ENCODE peak calls at places on chromosomes 3 and 15, in ten cellular contexts. D is GM23248, R is PC-9, L is SK-N-SH, U is PC-3, F is MM.1S, I is Karpas-422, Q is GM23338, V is OCI-LY7, M is hepatocyte. Y is an unnamed sample. For H3K9me2, the result is how much of the 10 kb centered on the place peaks cover.

GRCh38 chr3:115648559-115648958 is 25.2 kb downstream of the GAP43 start:
- DNase-seq in M (no peak), U (no peak), R (no peak), Q (no peak), L (no peak), V (no peak), D (peak), F (no peak), I (no peak), Y (no peak)

GRCh38 chr3:152430223-152431002 is 161.7 kb downstream of the MBNL1 start:
- DNase-seq in U (no peak), D (peak), Q (no peak), L (no peak), M (no peak), R (no peak), I (no peak), F (no peak), V (no peak), Y (no peak)

GRCh38 chr3:111763968-111764367 is 95.1 kb upstream of the PHLDB2 start:
- DNase-seq in F (no peak), L (no peak), Q (no peak), V (no peak), I (no peak), D (peak), M (no peak), U (no peak), R (no peak), Y (no peak)

GRCh38 chr3:114216186-114216970 is 21.0 kb downstream of the ZNF80 start:
- DNase-seq in D (peak), V (no peak), F (no peak), Q (no peak), R (no peak), U (no peak), M (no peak), L (no peak), I (no peak), Y (no peak)

GRCh38 chr15:100229181-100230163 is 112.3 kb downstream of the ADAMTS17 start:
- DNase-seq in L (no peak), D (no peak), F (no peak), M (no peak), Q (no peak), R (no peak), U (no peak), V (no peak), I (no peak), Y (no peak)

GRCh38 chr3:2774485-2774884 is 335.7 kb downstream of the IL5RA start:
- DNase-seq in F (no peak), I (no peak), M (no peak), R (no peak), V (no peak), U (no peak), L (no peak), Q (no peak), D (no peak), Y (no peak)

GRCh38 chr15:78168591-78168990 is 19.4 kb downstream of the IDH3A start:
- DNase-seq in F (no peak), V (peak), M (no peak), L (no peak), U (no peak), D (no peak), R (no peak), Q (no peak), I (no peak), Y (no peak)

GRCh38 chr3:14244521-14244920 is 65.9 kb downstream of the LSM3 start:
- DNase-seq in V (no peak), D (no peak), U (no peak), R (no peak), L (no peak), Q (no peak), I (no peak), F (no peak), M (no peak), Y (no peak)

GRCh38 chr3:159169828-159170227 is 368.0 kb downstream of the MFSD1 start:
- DNase-seq in F (peak), M (no peak), U (peak), L (no peak), Q (no peak), R (no peak), V (no peak), D (peak), I (no peak), Y (no peak)

GRCh38 chr3:192207661-192208060 is 519.7 kb downstream of the FGF12 start:
- DNase-seq in F (no peak), M (no peak), Q (no peak), V (no peak), I (no peak), D (no peak), R (no peak), U (no peak), L (no peak), Y (no peak)

GRCh38 chr3:44862221-44862637 is 517 bp downstream of the TMEM42 start:
- DNase-seq in F (peak), I (peak), V (peak), M (no peak), U (peak), L (no peak), D (no peak), Q (peak), R (no peak), Y (no peak)

GRCh38 chr3:107574650-107575049 is 51.9 kb downstream of the BBX start:
- DNase-seq in Q (peak), R (no peak), I (peak), U (peak), F (peak), L (peak), M (peak), V (peak), D (peak), Y (peak)

GRCh38 chr15:66080791-66081475 is 172.6 kb downstream of the MEGF11 start:
- DNase-seq in I (no peak), L (peak), Q (peak), D (peak), M (peak), R (peak), U (no peak), V (no peak), F (no peak), Y (no peak)

GRCh38 chr3:115785782-115786181 is 162.5 kb downstream of the GAP43 start:
- DNase-seq in M (no peak), D (peak), L (no peak), U (no peak), F (no peak), R (no peak), I (no peak), Q (no peak), V (no peak), Y (no peak)

GRCh38 chr3:136546718-136547117 is 205.5 kb downstream of the STAG1 start:
- DNase-seq in F (no peak), R (no peak), L (no peak), Q (peak), I (peak), D (no peak), V (peak), U (peak), M (no peak), Y (peak)

GRCh38 chr3:141851411-141851810 is 25.0 kb upstream of the ATP1B3 start:
- DNase-seq in Q (no peak), R (peak), L (no peak), M (no peak), D (peak), U (peak), V (no peak), F (no peak), I (no peak), Y (no peak)

GRCh38 chr3:160162440-160162839 is 62.8 kb upstream of the C3orf80 start:
- DNase-seq in L (peak), Q (peak), R (no peak), V (no peak), F (no peak), D (no peak), I (no peak), U (no peak), M (no peak), Y (no peak)

GRCh38 chr3:58071480-58071971 is 63.3 kb downstream of the FLNB start:
- DNase-seq in R (no peak), M (peak), L (no peak), U (peak), Q (no peak), I (no peak), D (no peak), F (no peak), V (no peak), Y (no peak)

GRCh38 chr3:79286882-79287281 is 480.9 kb downstream of the ROBO1 start:
- DNase-seq in F (no peak), V (no peak), L (no peak), I (no peak), U (peak), R (no peak), Q (no peak), M (no peak), D (no peak), Y (no peak)

GRCh38 chr3:23611737-23612295 is 193.9 kb upstream of the UBE2E1 start:
- DNase-seq in V (peak), F (no peak), R (no peak), I (peak), L (no peak), Q (peak), U (no peak), M (peak), D (peak), Y (no peak)

GRCh38 chr3:134052370-134052769 is 22.6 kb upstream of the SLCO2A1 start:
- DNase-seq in I (no peak), F (no peak), L (no peak), Q (no peak), D (no peak), M (no peak), U (no peak), V (no peak), R (no peak), Y (no peak)

GRCh38 chr15:99467861-99468460 is 97.8 kb upstream of the MEF2A start:
- DNase-seq in R (no peak), Q (no peak), D (peak), V (no peak), I (no peak), F (no peak), U (peak), M (no peak), L (no peak), Y (no peak)

GRCh38 chr3:65974505-65974904 is 64.2 kb downstream of the MAGI1 start:
- DNase-seq in L (no peak), M (no peak), D (no peak), V (no peak), Q (peak), F (no peak), I (no peak), R (no peak), U (no peak), Y (no peak)

GRCh38 chr15:39538936-39539335 is 41.9 kb upstream of the THBS1 start:
- DNase-seq in F (no peak), R (no peak), M (no peak), U (no peak), L (no peak), Q (no peak), V (no peak), I (no peak), D (no peak), Y (no peak)

GRCh38 chr3:13037458-13038117 is 35.6 kb downstream of the IQSEC1 start:
- DNase-seq in V (no peak), L (no peak), U (peak), D (peak), F (no peak), R (no peak), Q (no peak), I (no peak), M (no peak), Y (no peak)

GRCh38 chr3:87333393-87333892 is 57.1 kb upstream of the POU1F1 start:
- DNase-seq in D (peak), Q (no peak), L (no peak), V (no peak), F (no peak), I (no peak), M (peak), U (peak), R (peak), Y (peak)

GRCh38 chr3:98114264-98114663 is 16.3 kb upstream of the OR5H1 start:
- DNase-seq in I (no peak), M (no peak), U (no peak), Q (peak), F (no peak), D (no peak), R (no peak), L (no peak), V (no peak), Y (no peak)

GRCh38 chr3:106688463-106688862 is 688.8 kb upstream of the CCDC54 start:
- DNase-seq in F (no peak), Q (no peak), L (no peak), U (peak), M (peak), R (peak), V (no peak), I (no peak), D (peak), Y (no peak)

GRCh38 chr3:57877116-57877515 is 121.0 kb downstream of the SLMAP start:
- DNase-seq in M (no peak), I (no peak), U (no peak), Q (no peak), D (no peak), F (no peak), V (no peak), L (no peak), R (no peak), Y (no peak)

GRCh38 chr15:62850791-62851291 is 191.7 kb upstream of the TPM1 start:
- DNase-seq in D (peak), V (no peak), U (peak), Q (peak), M (no peak), I (no peak), L (no peak), F (no peak), R (peak), Y (no peak)

GRCh38 chr3:197021729-197022404 is 7.8 kb downstream of the MELTF start:
- DNase-seq in R (no peak), U (no peak), V (no peak), Q (no peak), D (no peak), L (peak), M (no peak), I (no peak), F (no peak), Y (no peak)

GRCh38 chr15:25431821-25432561 is 6.8 kb downstream of the UBE3A start:
- DNase-seq in F (no peak), Q (no peak), U (no peak), I (no peak), V (no peak), D (peak), R (no peak), L (no peak), M (no peak), Y (no peak)
- H3K4me2 ChIP-seq in F (no peak), Q (no peak), U (no peak), I (no peak), V (peak), D (no peak), R (no peak), L (no peak), M (no peak), Y (no peak)

DNA sequence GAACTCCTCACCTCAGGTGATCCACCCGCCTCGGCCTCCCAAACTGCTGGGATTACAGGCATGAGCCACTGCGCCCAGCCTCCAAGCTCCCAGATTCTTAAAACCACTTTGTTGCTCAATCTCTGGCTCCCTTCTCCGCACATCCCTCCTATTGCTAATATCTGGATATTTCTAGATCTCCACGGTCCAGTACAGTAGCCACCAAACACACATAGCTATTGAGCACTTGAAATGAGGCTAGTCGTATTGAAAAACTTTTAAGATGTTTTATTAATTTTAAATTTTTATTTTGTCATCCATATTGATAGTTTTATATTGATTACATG is 44.3 kb downstream of the SLC28A1 start:
- DNase-seq in D (no peak), V (no peak), F (no peak), I (no peak), L (no peak), R (no peak), M (no peak), U (no peak), Q (no peak), Y (no peak)
- H3K9me2 ChIP-seq in D (under half), V (under half), F (under half), I (under half), L (under half), R (under half), M (under half), U (under half), Q (under half), Y (under half)

GRCh38 chr3:839981-840380 is 252.8 kb upstream of the CNTN6 start:
- DNase-seq in L (no peak), R (no peak), D (no peak), M (no peak), I (no peak), Q (no peak), U (no peak), V (no peak), F (no peak), Y (no peak)
- H3K4me2 ChIP-seq in L (no peak), R (no peak), D (no peak), M (no peak), I (no peak), Q (no peak), U (no peak), V (no peak), F (no peak), Y (no peak)

GRCh38 chr3:194145702-194146101 is 9.8 kb downstream of the HES1 start:
- DNase-seq in I (no peak), U (no peak), F (no peak), M (no peak), R (no peak), V (no peak), Q (no peak), D (no peak), L (no peak), Y (no peak)
- H3K9me2 ChIP-seq in I (under half), U (under half), F (under half), M (under half), R (under half), V (under half), Q (under half), D (under half), L (under half), Y (under half)

DNA sequence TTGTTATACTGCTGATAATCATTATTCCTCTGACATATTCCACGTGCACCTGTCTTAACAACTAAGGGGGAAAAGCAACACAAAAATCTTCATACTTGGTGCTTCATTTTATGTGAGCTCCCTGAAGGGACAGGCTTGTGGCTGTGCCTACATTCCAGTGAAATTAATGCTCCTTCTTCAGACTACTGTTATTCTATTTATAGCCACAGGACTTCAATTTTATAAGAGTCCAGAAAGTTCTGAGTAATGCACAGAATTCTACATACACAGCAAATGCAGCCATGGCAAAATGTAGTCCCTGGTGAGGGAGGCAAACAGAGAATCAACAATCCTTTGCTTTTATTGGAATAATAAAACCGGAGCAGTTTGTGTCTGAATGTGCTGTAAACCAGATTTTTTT is 417.1 kb downstream of the RBMS3 start:
- DNase-seq in I (no peak), Q (no peak), R (no peak), V (no peak), M (no peak), F (no peak), L (no peak), D (peak), U (peak), Y (no peak)
- H3K4me2 ChIP-seq in I (no peak), Q (no peak), R (no peak), V (no peak), M (no peak), F (no peak), L (no peak), D (peak), U (no peak), Y (no peak)

GRCh38 chr3:128083980-128084674 is 31.9 kb downstream of the SEC61A1 start:
- DNase-seq in I (no peak), Q (no peak), V (no peak), F (no peak), D (no peak), R (no peak), U (no peak), L (no peak), M (no peak), Y (no peak)
- H3K9me2 ChIP-seq in I (under half), Q (under half), V (under half), F (under half), D (under half), R (under half), U (under half), L (under half), M (under half), Y (under half)

GRCh38 chr3:169389925-169390253 is 273.6 kb downstream of the MECOM start:
- DNase-seq in I (no peak), M (no peak), U (no peak), F (no peak), D (no peak), R (no peak), L (no peak), Q (no peak), V (no peak), Y (no peak)

GRCh38 chr3:169391672-169392071 is 271.8 kb downstream of the MECOM start:
- DNase-seq in D (no peak), L (peak), Q (no peak), V (no peak), U (no peak), M (no peak), I (no peak), R (no peak), F (no peak), Y (no peak)

GRCh38 chr3:169390310-169390731 is 273.2 kb downstream of the MECOM start:
- DNase-seq in D (peak), R (peak), Q (peak), M (peak), U (peak), L (no peak), V (no peak), I (no peak), F (peak), Y (no peak)

GRCh38 chr3:169389211-169389924 is 274.1 kb downstream of the MECOM start:
- DNase-seq in V (no peak), I (no peak), Q (no peak), D (no peak), L (no peak), U (no peak), R (no peak), F (no peak), M (peak), Y (no peak)

DNA sequence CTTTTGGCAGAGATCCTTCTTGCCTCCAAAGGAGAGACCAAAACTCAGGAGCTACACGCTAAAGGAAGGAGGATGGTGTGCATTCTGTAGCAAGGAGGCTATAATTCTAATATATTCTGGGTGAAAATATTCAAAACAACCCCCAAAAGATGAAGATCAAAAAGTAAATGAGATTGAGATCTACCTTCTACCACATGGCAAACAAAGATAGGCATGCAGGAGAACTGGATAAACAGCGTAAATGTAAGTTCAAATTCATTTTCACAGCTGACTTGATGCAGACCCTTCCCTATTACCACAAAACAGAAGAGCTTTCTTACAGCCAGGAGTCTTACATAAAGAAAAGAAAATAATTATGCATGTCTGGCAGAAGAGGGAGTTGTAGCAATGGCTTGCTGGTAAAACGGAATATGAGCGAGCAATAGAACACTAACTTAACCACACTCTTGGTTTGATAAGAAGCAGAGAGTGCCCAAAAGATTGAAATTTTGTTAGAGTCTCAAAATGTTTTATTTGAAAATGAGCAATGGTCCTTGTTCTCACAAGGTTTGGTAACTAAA is 272.7 kb downstream of the MECOM start:
- DNase-seq in L (no peak), V (no peak), U (peak), R (no peak), I (no peak), F (no peak), D (no peak), Q (no peak), M (no peak), Y (no peak)
- H3K4me2 ChIP-seq in L (no peak), V (no peak), U (no peak), R (peak), I (no peak), F (no peak), D (no peak), Q (peak), M (peak), Y (no peak)

GRCh38 chr3:15377961-15378791 is 45.8 kb upstream of the SH3BP5 start:
- DNase-seq in V (peak), D (peak), L (peak), U (peak), R (peak), I (peak), M (peak), Q (peak), F (peak), Y (peak)

GRCh38 chr3:15368561-15369135 is 36.3 kb upstream of the SH3BP5 start:
- DNase-seq in V (no peak), L (no peak), R (no peak), Q (no peak), U (no peak), D (no peak), F (no peak), M (no peak), I (no peak), Y (no peak)

GRCh38 chr3:15375461-15376000 is 43.1 kb upstream of the SH3BP5 start:
- DNase-seq in L (no peak), I (no peak), Q (no peak), F (no peak), R (no peak), D (no peak), M (no peak), V (no peak), U (no peak), Y (no peak)

GRCh38 chr3:15367059-15367458 is 34.7 kb upstream of the SH3BP5 start:
- DNase-seq in M (no peak), U (peak), I (no peak), L (no peak), F (no peak), D (peak), Q (no peak), V (no peak), R (no peak), Y (no peak)

GRCh38 chr3:15372918-15373317 is 40.5 kb upstream of the SH3BP5 start:
- DNase-seq in F (no peak), V (no peak), I (no peak), U (no peak), L (no peak), Q (no peak), D (no peak), R (no peak), M (no peak), Y (no peak)
- H3K9me2 ChIP-seq in F (under half), V (under half), I (under half), U (under half), L (under half), Q (under half), D (under half), R (under half), M (under half), Y (under half)

Y was measured in HCT116.